ENCODE peak calls at places on chromosomes 1 and 21, in eight cellular contexts. L is NB4, I is AG09309, Q is A549, D is body of pancreas, Z is left ventricle myocardium inferior, T is cardiac fibroblast, N is brain microvascular endothelial cell. S is an unnamed sample.

GRCh38 chr1:246450485-246451251 is 56.4 kb downstream of the SMYD3 start:
- DNase-seq in N (no peak), L (peak), T (peak), D (no peak), Z (no peak), Q (peak), I (no peak), S (peak)

GRCh38 chr1:79875187-79875586 is 868.7 kb upstream of the ADGRL4 start:
- DNase-seq in T (no peak), L (no peak), I (no peak), Z (no peak), N (no peak), D (no peak), Q (no peak), S (no peak)

GRCh38 chr1:161787355-161787754 is 21.2 kb downstream of the ATF6 start:
- DNase-seq in L (no peak), Z (no peak), T (no peak), Q (no peak), I (no peak), D (no peak), N (no peak), S (no peak)

GRCh38 chr1:68808351-68808750 is 311.5 kb upstream of the DEPDC1 start:
- DNase-seq in I (no peak), L (peak), T (peak), Z (no peak), D (no peak), N (no peak), Q (no peak), S (no peak)

GRCh38 chr1:242059976-242060375 is 61.1 kb upstream of the MAP1LC3C start:
- DNase-seq in Z (no peak), T (no peak), D (no peak), Q (no peak), N (no peak), L (no peak), I (no peak), S (no peak)

GRCh38 chr21:17612023-17612564 is 607 bp downstream of the BTG3 start:
- DNase-seq in Z (peak), I (no peak), L (peak), T (peak), D (peak), N (peak), Q (peak), S (peak)

GRCh38 chr1:246785536-246786111 is 61.4 kb downstream of the SCCPDH start:
- DNase-seq in L (no peak), D (no peak), Q (no peak), N (no peak), I (no peak), T (no peak), Z (no peak), S (no peak)

GRCh38 chr1:84913025-84913892 is 20.3 kb upstream of the LPAR3 start:
- DNase-seq in Q (no peak), I (peak), T (peak), L (peak), D (peak), Z (no peak), N (no peak), S (peak)

GRCh38 chr1:178548108-178548507 is 35.2 kb downstream of the TEX35 start:
- DNase-seq in N (no peak), I (no peak), D (no peak), L (no peak), T (no peak), Q (no peak), Z (no peak), S (no peak)

GRCh38 chr1:13469343-13469742 is 44.5 kb downstream of the LRRC38 start:
- DNase-seq in N (no peak), I (no peak), Q (peak), L (peak), T (no peak), D (peak), Z (peak), S (peak)

GRCh38 chr21:21137986-21138385 is 139.8 kb downstream of the NCAM2 start:
- DNase-seq in N (peak), I (no peak), Q (no peak), Z (no peak), D (no peak), T (peak), L (no peak), S (peak)

GRCh38 chr1:8025061-8025670 is 943 bp downstream of the ERRFI1 start:
- DNase-seq in I (no peak), Z (no peak), N (peak), Q (no peak), L (peak), D (no peak), T (no peak), S (peak)

GRCh38 chr1:79791488-79792211 is 785.1 kb upstream of the ADGRL4 start:
- DNase-seq in Q (no peak), Z (no peak), L (no peak), D (no peak), I (no peak), N (no peak), T (peak), S (peak)

GRCh38 chr1:87084247-87084836 is 169.9 kb downstream of the HS2ST1 start:
- DNase-seq in L (peak), Z (no peak), Q (peak), N (no peak), T (peak), I (peak), D (no peak), S (peak)

GRCh38 chr1:54114955-54115354 is 37.8 kb downstream of the CDCP2 start:
- DNase-seq in L (no peak), N (no peak), I (no peak), D (no peak), T (no peak), Z (no peak), Q (no peak), S (no peak)

GRCh38 chr1:236471096-236471495 is 52.7 kb upstream of the LGALS8 start:
- DNase-seq in I (no peak), N (no peak), D (no peak), Z (no peak), L (no peak), T (no peak), Q (no peak), S (no peak)

GRCh38 chr1:12142891-12143630 is 23.7 kb upstream of the TNFRSF1B start:
- DNase-seq in Z (peak), I (no peak), L (no peak), N (no peak), Q (no peak), D (peak), T (no peak), S (no peak)

GRCh38 chr21:42230636-42231035 is 11.7 kb downstream of the ABCG1 start:
- DNase-seq in N (no peak), Q (no peak), L (no peak), I (no peak), T (no peak), D (no peak), Z (no peak), S (no peak)

GRCh38 chr21:45926281-45926680 is 55.3 kb upstream of the COL6A1 start:
- DNase-seq in I (no peak), Q (no peak), L (no peak), Z (no peak), N (no peak), T (peak), D (no peak), S (peak)

GRCh38 chr21:14545906-14546480 is at the start of gene SAMSN1:
- DNase-seq in I (no peak), D (peak), Q (no peak), N (peak), L (peak), Z (no peak), T (peak), S (peak)

GRCh38 chr1:178470411-178470960 is 26.3 kb downstream of the CLEC20A start:
- DNase-seq in Q (peak), D (peak), L (no peak), N (no peak), I (no peak), Z (no peak), T (no peak), S (no peak)

GRCh38 chr1:26126321-26127084 is 14.9 kb downstream of the PDIK1L start:
- DNase-seq in T (peak), I (no peak), Z (no peak), N (no peak), Q (peak), D (peak), L (peak), S (peak)

GRCh38 chr1:157442065-157442464 is 110.2 kb downstream of the FCRL5 start:
- DNase-seq in I (no peak), N (no peak), D (no peak), Z (no peak), T (no peak), Q (no peak), L (no peak), S (no peak)

GRCh38 chr1:13461977-13462376 is 51.7 kb downstream of the PRAMEF20 start:
- DNase-seq in I (no peak), Q (no peak), D (no peak), N (no peak), L (peak), Z (no peak), T (no peak), S (peak)

GRCh38 chr1:22741118-22741517 is 30.5 kb downstream of the EPHB2 start:
- DNase-seq in D (no peak), L (no peak), T (no peak), I (no peak), N (no peak), Z (no peak), Q (no peak), S (no peak)

GRCh38 chr1:55168353-55168752 is 46.8 kb downstream of the USP24 start:
- DNase-seq in L (no peak), I (no peak), N (no peak), Q (no peak), T (no peak), D (no peak), Z (no peak), S (no peak)

GRCh38 chr1:177185209-177185608 is 14.5 kb downstream of the BRINP2 start:
- DNase-seq in T (peak), L (no peak), N (peak), Q (peak), Z (no peak), D (no peak), I (no peak), S (peak)

GRCh38 chr1:1895456-1896333 is 4.8 kb upstream of the GNB1 start:
- DNase-seq in D (no peak), Q (no peak), I (no peak), L (peak), T (no peak), Z (no peak), N (no peak), S (no peak)
- H3K4me3 ChIP-seq in D (no peak), Q (no peak), I (no peak), L (no peak), T (no peak), Z (no peak), N (no peak), S (no peak)

GRCh38 chr21:33302796-33303195 is 22.0 kb upstream of the IFNAR1 start:
- DNase-seq in D (no peak), T (no peak), Z (no peak), I (no peak), Q (peak), L (no peak), N (no peak), S (no peak)
- TF ChIP-seq CTCF in D (no peak), T (no peak), Z (no peak), I (no peak), Q (no peak), L (no peak), N (peak), S (no peak)

GRCh38 chr1:150548632-150549495 is at the start of gene ADAMTSL4:
- DNase-seq in Q (peak), T (peak), I (no peak), N (peak), Z (peak), D (peak), L (peak), S (peak)

GRCh38 chr1:150551784-150552691 is 2.8 kb downstream of the ADAMTSL4 start:
- DNase-seq in N (peak), Z (peak), T (peak), D (peak), L (peak), I (peak), Q (peak), S (peak)

GRCh38 chr1:150551049-150551783 is 2.0 kb downstream of the ADAMTSL4 start:
- DNase-seq in I (no peak), Z (no peak), L (no peak), N (no peak), Q (no peak), D (peak), T (no peak), S (no peak)

GRCh38 chr1:150549496-150550221 is 451 bp downstream of the ADAMTSL4 start:
- DNase-seq in Z (peak), Q (no peak), I (no peak), N (no peak), D (peak), T (no peak), L (no peak), S (peak)

GRCh38 chr1:150550222-150551048 is 1.2 kb downstream of the ADAMTSL4 start:
- DNase-seq in N (no peak), D (peak), Q (no peak), Z (no peak), I (no peak), T (peak), L (no peak), S (peak)
- H3K4me3 ChIP-seq in N (no peak), D (no peak), Q (no peak), Z (peak), I (peak), T (peak), L (no peak), S (peak)

GRCh38 chr1:204828352-204828850 is 42.3 kb upstream of the NFASC start:
- DNase-seq in D (peak), Q (peak), T (peak), I (no peak), L (peak), Z (peak), N (peak), S (peak)
- TF ChIP-seq CTCF in D (peak), Q (no peak), T (no peak), I (no peak), L (no peak), Z (peak), N (no peak), S (peak)

GRCh38 chr1:227893696-227894305 is 53.9 kb downstream of the WNT9A start:
- DNase-seq in Q (no peak), I (no peak), L (no peak), N (no peak), Z (no peak), T (no peak), D (peak), S (no peak)
- H3K4me3 ChIP-seq in Q (no peak), I (no peak), L (no peak), N (no peak), Z (no peak), T (no peak), D (no peak), S (no peak)

DNA sequence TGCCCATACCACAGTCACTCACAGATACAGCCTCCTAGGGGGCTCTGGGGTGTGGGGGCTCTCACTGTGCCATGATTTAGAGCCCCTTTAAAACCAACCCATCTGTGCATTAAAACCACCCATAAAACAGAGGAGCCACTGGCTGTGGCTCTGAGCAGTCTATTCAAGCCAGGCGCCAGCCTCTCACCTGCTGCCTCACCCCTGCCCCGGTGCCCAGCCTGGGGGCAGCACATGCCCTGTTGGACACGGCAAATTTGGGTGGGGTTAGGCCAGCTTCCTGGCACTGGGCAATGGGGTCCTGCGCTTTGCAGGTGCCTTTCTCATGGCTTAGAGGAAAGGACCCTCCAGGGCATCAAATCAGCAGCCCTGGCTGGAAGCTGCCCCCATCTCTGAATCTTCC is 73.1 kb downstream of the CASZ1 start:
- DNase-seq in N (no peak), Q (no peak), D (no peak), T (no peak), L (no peak), I (no peak), Z (no peak), S (no peak)
- TF ChIP-seq CTCF in N (no peak), Q (no peak), D (no peak), T (no peak), L (no peak), I (no peak), Z (no peak), S (no peak)

GRCh38 chr1:174988986-174989385 is 10.8 kb upstream of the CACYBP start:
- DNase-seq in Q (no peak), I (no peak), T (no peak), L (no peak), D (no peak), Z (no peak), N (no peak), S (no peak)

GRCh38 chr1:174990382-174990999 is 9.3 kb upstream of the CACYBP start:
- DNase-seq in L (peak), D (peak), T (peak), I (no peak), N (no peak), Q (peak), Z (no peak), S (peak)

GRCh38 chr1:174991473-174991872 is 8.3 kb upstream of the CACYBP start:
- DNase-seq in I (no peak), Q (no peak), Z (no peak), T (no peak), N (no peak), D (no peak), L (no peak), S (peak)

GRCh38 chr1:174988539-174988938 is 11.2 kb upstream of the CACYBP start:
- DNase-seq in I (no peak), D (no peak), Z (no peak), Q (no peak), T (no peak), N (no peak), L (no peak), S (no peak)

GRCh38 chr1:174989540-174990181 is 10.1 kb upstream of the CACYBP start:
- DNase-seq in I (no peak), Q (no peak), L (no peak), Z (no peak), N (no peak), T (no peak), D (no peak), S (no peak)
- H3K4me3 ChIP-seq in I (no peak), Q (peak), L (peak), Z (peak), N (no peak), T (no peak), D (no peak), S (no peak)

GRCh38 chr1:1510912-1511532 is 940 bp upstream of the ATAD3A start:
- DNase-seq in Q (peak), L (peak), Z (no peak), T (peak), I (no peak), D (peak), N (peak), S (peak)
- TF ChIP-seq CTCF in Q (no peak), L (no peak), Z (no peak), T (no peak), I (peak), D (no peak), N (peak), S (peak)

S was measured in fibroblast of the aortic adventitia.